ENCODE peak calls at places on chromosomes 5 and 9, in six cellular contexts. V is PC-9, I is tibial nerve, X is HCT116, Z is Peyer's patch, E is K562. O is an unnamed sample. For H3K36me3 and H3K4me1, the result is how much of the 10 kb centered on the place peaks cover.

GRCh38 chr5:167643616-167644015 is 647.8 kb upstream of the WWC1 start:
- DNase-seq in V (no peak), Z (no peak), E (no peak), X (no peak), I (no peak), O (no peak)

GRCh38 chr9:129486496-129487306 is 134.2 kb downstream of the C9orf50 start:
- DNase-seq in Z (no peak), X (no peak), V (peak), E (no peak), I (peak), O (no peak)

GRCh38 chr9:4933177-4933576 is 51.9 kb upstream of the JAK2 start:
- DNase-seq in I (no peak), V (no peak), Z (no peak), E (no peak), X (no peak), O (peak)

GRCh38 chr5:155389498-155389897 is 375.9 kb downstream of the KIF4B start:
- DNase-seq in I (no peak), E (no peak), X (no peak), V (no peak), Z (no peak), O (no peak)

GRCh38 chr5:25006734-25007133 is 362.0 kb upstream of the CDH10 start:
- DNase-seq in X (no peak), Z (no peak), I (no peak), E (no peak), V (peak), O (no peak)

GRCh38 chr9:95644377-95644776 is 127.6 kb upstream of the PTCH1 start:
- DNase-seq in I (no peak), E (no peak), V (no peak), X (no peak), Z (no peak), O (no peak)

GRCh38 chr5:151063590-151063989 is 17.2 kb downstream of the TNIP1 start:
- DNase-seq in X (no peak), Z (no peak), I (no peak), E (no peak), V (no peak), O (no peak)

GRCh38 chr5:167261309-167262100 is 1029.9 kb upstream of the WWC1 start:
- DNase-seq in I (no peak), X (no peak), V (no peak), E (peak), Z (no peak), O (no peak)

GRCh38 chr9:120480707-120481106 is 99.3 kb downstream of the CDK5RAP2 start:
- DNase-seq in Z (no peak), V (no peak), I (no peak), E (no peak), X (no peak), O (no peak)

GRCh38 chr5:127587246-127587917 is 61.5 kb upstream of the CTXN3 start:
- DNase-seq in X (no peak), E (no peak), I (no peak), V (no peak), Z (no peak), O (no peak)

GRCh38 chr9:37026085-37026935 is 7.8 kb downstream of the PAX5 start:
- DNase-seq in V (no peak), E (no peak), Z (no peak), X (no peak), I (no peak), O (no peak)

GRCh38 chr5:7391215-7391614 is 4.7 kb upstream of the ADCY2 start:
- DNase-seq in Z (peak), I (no peak), V (no peak), X (no peak), E (no peak), O (no peak)

GRCh38 chr5:52725065-52725746 is 62.5 kb upstream of the ITGA1 start:
- DNase-seq in V (peak), Z (peak), X (no peak), E (no peak), I (no peak), O (no peak)

GRCh38 chr5:172534229-172535169 is 80.2 kb upstream of the SH3PXD2B start:
- DNase-seq in Z (peak), E (no peak), V (no peak), X (peak), I (no peak), O (no peak)

GRCh38 chr9:19920401-19920800 is 131.6 kb upstream of the SLC24A2 start:
- DNase-seq in E (no peak), V (no peak), X (no peak), Z (no peak), I (no peak), O (no peak)

GRCh38 chr9:7042124-7042523 is 284.4 kb downstream of the KDM4C start:
- DNase-seq in Z (no peak), V (no peak), I (no peak), X (no peak), E (no peak), O (no peak)

GRCh38 chr5:172321593-172321992 is 38.0 kb upstream of the UBTD2 start:
- DNase-seq in Z (no peak), E (no peak), I (no peak), V (no peak), X (no peak), O (no peak)

GRCh38 chr5:42013561-42013960 is 88.5 kb downstream of the FBXO4 start:
- DNase-seq in E (no peak), X (no peak), Z (no peak), I (no peak), V (no peak), O (no peak)

GRCh38 chr5:177023247-177023703 is 779 bp downstream of the ZNF346 start:
- DNase-seq in I (no peak), Z (no peak), X (no peak), V (no peak), E (peak), O (peak)

GRCh38 chr5:151085517-151086031 is 4.7 kb upstream of the TNIP1 start:
- DNase-seq in X (no peak), E (no peak), Z (peak), V (no peak), I (peak), O (peak)

DNA sequence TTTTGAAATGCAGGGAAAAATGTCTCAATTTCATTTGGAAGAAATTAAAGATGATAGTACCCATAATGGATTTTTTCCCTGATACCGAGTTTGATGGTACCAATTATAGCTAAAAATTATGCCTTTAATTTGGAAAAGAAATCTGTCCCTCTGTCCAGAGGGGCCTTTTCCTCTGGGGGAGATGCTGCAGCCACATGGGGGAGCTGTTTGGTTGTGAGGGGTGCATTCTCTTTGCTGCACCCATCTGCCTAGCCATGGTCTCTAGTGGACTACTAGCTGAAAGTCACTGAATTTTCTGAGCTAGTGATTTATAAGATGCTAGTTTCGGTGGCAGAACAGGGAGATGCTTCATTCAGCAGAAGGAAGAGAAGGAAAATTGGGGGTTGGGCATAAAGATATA is 9.6 kb downstream of the SEC61B start:
- DNase-seq in X (no peak), E (peak), V (no peak), Z (no peak), I (no peak), O (peak)
- H3K36me3 ChIP-seq in X (under half), E (half or more), V (under half), Z (under half), I (under half), O (under half)

GRCh38 chr5:73763300-73764032 is 137.5 kb downstream of the ARHGEF28 start:
- DNase-seq in I (no peak), E (no peak), X (no peak), V (no peak), Z (no peak), O (no peak)

GRCh38 chr5:73764996-73765395 is 139.0 kb downstream of the ARHGEF28 start:
- DNase-seq in Z (no peak), X (no peak), E (no peak), I (no peak), V (no peak), O (no peak)

GRCh38 chr5:73764586-73764985 is 138.6 kb downstream of the ARHGEF28 start:
- DNase-seq in E (no peak), Z (no peak), V (peak), X (no peak), I (no peak), O (no peak)

GRCh38 chr5:73757421-73757820 is 131.4 kb downstream of the ARHGEF28 start:
- DNase-seq in E (no peak), V (no peak), I (no peak), X (no peak), Z (no peak), O (no peak)

DNA sequence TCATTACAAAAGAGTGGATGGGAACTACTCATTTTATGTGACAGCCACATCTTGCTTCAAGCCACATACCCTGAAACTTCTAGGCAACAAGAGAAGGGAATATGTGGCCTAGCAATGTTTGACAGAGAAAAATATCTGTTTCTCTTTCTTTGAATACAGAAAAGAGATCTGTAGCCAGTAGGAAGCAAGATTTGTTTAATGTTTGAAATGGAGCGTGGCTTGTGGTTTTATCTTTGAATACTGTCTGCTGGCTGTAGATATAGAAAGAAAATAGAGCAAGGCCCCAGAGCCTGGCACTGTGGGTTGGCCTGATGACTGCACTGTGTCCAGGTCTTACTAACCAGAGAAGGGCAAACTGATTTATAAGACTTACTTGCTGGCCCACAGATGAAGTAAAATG is 133.8 kb downstream of the ARHGEF28 start:
- DNase-seq in Z (no peak), I (no peak), X (no peak), E (no peak), V (no peak), O (no peak)
- H3K4me1 ChIP-seq in Z (under half), I (under half), X (under half), E (under half), V (under half), O (under half)

GRCh38 chr9:2826291-2826690 is 17.6 kb downstream of the PUM3 start:
- DNase-seq in E (no peak), Z (no peak), V (no peak), X (no peak), I (no peak), O (no peak)
- H3K36me3 ChIP-seq in E (half or more), Z (under half), V (under half), X (half or more), I (under half), O (under half)

DNA sequence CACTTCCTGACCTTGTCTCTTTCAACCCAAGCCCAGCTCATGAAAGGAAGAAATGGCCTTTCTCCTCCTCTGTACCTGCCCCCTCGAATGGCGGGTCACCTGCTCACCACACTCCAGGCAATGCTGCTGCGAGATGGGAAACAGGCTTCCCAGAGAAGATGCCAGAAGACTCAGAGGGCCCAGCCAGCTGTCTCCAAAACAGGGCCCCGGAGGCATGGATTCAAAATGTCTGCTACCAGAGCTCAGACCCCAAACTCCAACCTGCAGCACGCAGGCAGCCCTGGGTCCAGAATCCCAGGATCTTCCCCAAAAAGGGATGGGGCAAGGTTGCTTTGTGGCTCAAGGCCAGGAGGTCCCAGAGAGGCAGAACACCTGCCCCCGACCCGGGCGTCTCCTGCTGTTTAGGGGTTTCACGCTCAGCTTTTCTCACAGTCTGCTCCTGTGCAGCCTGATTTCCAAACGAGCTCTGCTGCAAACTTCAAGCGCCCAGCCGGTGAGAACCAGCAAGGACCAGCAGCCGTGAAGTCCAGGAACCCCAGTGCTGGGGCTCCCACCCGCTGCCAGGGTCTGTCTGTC is 42.5 kb downstream of the VAV2 start:
- DNase-seq in Z (no peak), X (no peak), V (no peak), I (no peak), E (no peak), O (no peak)
- H3K4me1 ChIP-seq in Z (under half), X (under half), V (under half), I (under half), E (under half), O (under half)

GRCh38 chr5:93922551-93922950 is 181.2 kb upstream of the POU5F2 start:
- DNase-seq in E (no peak), X (no peak), Z (no peak), V (no peak), I (no peak), O (no peak)
- H3K36me3 ChIP-seq in E (under half), X (under half), Z (under half), V (under half), I (under half), O (under half)

DNA sequence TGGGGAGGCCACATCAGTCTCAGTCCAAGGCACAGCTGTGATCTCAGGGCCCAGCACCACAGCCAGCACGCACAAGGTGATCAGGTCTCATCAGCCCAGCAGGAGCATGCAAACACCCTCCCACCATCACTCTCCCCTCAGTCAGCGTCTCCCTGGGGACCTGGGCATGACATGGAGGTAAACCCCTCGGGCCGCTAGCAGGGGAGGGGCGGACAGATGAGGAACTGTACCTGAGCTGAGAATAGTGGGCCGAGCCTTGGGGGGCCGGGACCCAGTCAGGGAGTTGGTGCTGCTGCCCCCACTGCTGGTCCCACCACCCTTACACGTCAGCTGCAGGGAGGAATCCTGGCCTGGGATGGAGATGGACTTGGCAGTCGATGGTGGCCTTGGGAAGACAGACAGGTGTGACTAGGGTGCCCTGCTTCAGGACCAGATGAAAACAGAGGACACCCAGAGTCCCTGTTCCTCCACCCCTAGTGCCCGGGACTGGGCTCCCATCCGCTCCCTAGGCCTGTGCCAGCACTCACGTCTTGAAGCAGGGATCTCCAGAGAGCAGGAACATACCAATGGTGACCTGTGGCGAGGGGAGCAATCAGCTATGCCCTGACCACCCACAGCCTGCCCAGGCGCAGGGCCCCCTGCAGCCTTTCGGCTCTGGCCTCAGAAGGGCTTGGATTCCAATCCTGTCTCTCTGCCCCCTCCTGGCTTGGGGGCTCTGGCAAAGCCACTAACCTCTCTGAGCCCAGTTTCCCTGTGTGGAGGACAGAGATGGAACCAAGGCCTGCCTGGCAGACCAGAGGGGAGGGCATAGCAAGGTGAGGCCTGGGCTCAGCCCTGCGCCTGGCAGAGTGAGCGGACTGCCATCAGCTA is 10.4 kb upstream of the DPM2 start:
- DNase-seq in I (no peak), V (no peak), E (no peak), X (no peak), Z (no peak), O (no peak)
- H3K4me1 ChIP-seq in I (under half), V (under half), E (under half), X (under half), Z (under half), O (under half)

O was measured in cardiac muscle cell.